ENCODE peak calls at places on chromosomes 2 and 18, in ten cellular contexts. G is D341Med, I is mesothelial cell of epicardium, Q is HFF-Myc, N is tibial artery, P is foreskin fibroblast, X is fibroblast of pulmonary artery, F is mesendoderm, L is NCI-H69, D is T1000. Z is an unnamed sample.

GRCh38 chr18:9671214-9671613 is 36.9 kb upstream of the RAB31 start:
- DNase-seq in F (no peak), D (no peak), L (no peak), P (no peak), I (no peak), Q (no peak), G (no peak), X (no peak), N (no peak), Z (no peak)

GRCh38 chr2:39118786-39119499 is 1.9 kb downstream of the SOS1 start:
- DNase-seq in X (peak), P (peak), L (peak), F (no peak), D (no peak), N (no peak), G (peak), Q (no peak), I (no peak), Z (no peak)

GRCh38 chr2:36287363-36288275 is 68.0 kb upstream of the CRIM1 start:
- DNase-seq in N (no peak), L (no peak), I (no peak), Q (no peak), D (no peak), X (peak), P (peak), F (no peak), G (no peak), Z (no peak)

GRCh38 chr18:39647627-39648502 is 2082.3 kb upstream of the CELF4 start:
- DNase-seq in G (peak), F (no peak), X (peak), D (no peak), N (no peak), I (no peak), L (peak), P (peak), Q (peak), Z (peak)

GRCh38 chr2:110101280-110101844 is 14.3 kb downstream of the MALL start:
- DNase-seq in L (peak), X (peak), I (peak), P (peak), F (peak), Q (peak), N (peak), G (no peak), D (peak), Z (peak)

GRCh38 chr2:213187386-213187785 is 36.0 kb upstream of the IKZF2 start:
- DNase-seq in P (peak), F (no peak), Q (no peak), L (no peak), I (no peak), D (no peak), X (no peak), N (no peak), G (no peak), Z (no peak)

GRCh38 chr18:76679877-76680276 is 142.5 kb upstream of the ZNF236 start:
- DNase-seq in D (no peak), P (no peak), I (no peak), G (no peak), Q (no peak), X (no peak), N (no peak), F (peak), L (peak), Z (no peak)

GRCh38 chr2:20593072-20594034 is 57.5 kb downstream of the HS1BP3 start:
- DNase-seq in X (peak), F (no peak), G (no peak), N (peak), I (no peak), Q (no peak), P (peak), L (no peak), D (no peak), Z (no peak)

GRCh38 chr2:10266133-10266620 is 36.5 kb upstream of the HPCAL1 start:
- DNase-seq in X (peak), P (peak), D (no peak), I (no peak), N (peak), Q (no peak), L (no peak), F (no peak), G (no peak), Z (no peak)

GRCh38 chr2:141692829-141693228 is 438.0 kb downstream of the LRP1B start:
- DNase-seq in L (no peak), Q (no peak), N (no peak), G (no peak), P (no peak), X (no peak), D (no peak), I (no peak), F (no peak), Z (no peak)

GRCh38 chr18:49788327-49788908 is 24.9 kb downstream of the ACAA2 start:
- DNase-seq in F (no peak), L (no peak), P (peak), D (no peak), X (peak), I (no peak), G (no peak), N (no peak), Q (no peak), Z (no peak)

GRCh38 chr2:203470371-203470770 is 64.7 kb downstream of the RAPH1 start:
- DNase-seq in Q (no peak), G (no peak), D (no peak), N (no peak), P (no peak), L (peak), I (no peak), F (no peak), X (peak), Z (no peak)

GRCh38 chr2:109372614-109373013 is 241.2 kb downstream of the SEPTIN10 start:
- DNase-seq in P (no peak), D (no peak), Q (no peak), F (no peak), I (peak), N (no peak), X (no peak), G (no peak), L (no peak), Z (no peak)

GRCh38 chr2:215752436-215752835 is 260.9 kb downstream of the MREG start:
- DNase-seq in F (no peak), N (no peak), X (no peak), P (no peak), G (no peak), L (no peak), D (no peak), Q (no peak), I (no peak), Z (no peak)

GRCh38 chr2:71101656-71102055 is 28.4 kb downstream of the MCEE start:
- DNase-seq in L (no peak), F (no peak), G (no peak), Q (peak), P (peak), X (peak), N (no peak), D (peak), I (no peak), Z (peak)

GRCh38 chr2:217868911-217869334 is 133.9 kb downstream of the TNS1 start:
- DNase-seq in D (no peak), X (peak), I (no peak), P (peak), F (no peak), Q (no peak), G (no peak), L (no peak), N (no peak), Z (peak)

GRCh38 chr2:241563031-241563507 is 4.5 kb downstream of the BOK start:
- DNase-seq in P (no peak), X (no peak), N (no peak), D (no peak), G (no peak), Q (no peak), F (no peak), I (no peak), L (no peak), Z (no peak)

GRCh38 chr18:50981381-50981780 is 13.5 kb downstream of the ELAC1 start:
- DNase-seq in G (no peak), L (no peak), D (no peak), N (no peak), I (no peak), P (no peak), Q (no peak), F (no peak), X (no peak), Z (no peak)

GRCh38 chr2:134289225-134289624 is 35.4 kb downstream of the MGAT5 start:
- DNase-seq in I (no peak), P (no peak), F (no peak), N (peak), G (no peak), X (no peak), L (no peak), Q (no peak), D (no peak), Z (no peak)

GRCh38 chr2:206158563-206159345 is 490 bp downstream of the NDUFS1 start:
- DNase-seq in L (peak), G (no peak), D (no peak), I (no peak), X (peak), Q (no peak), N (no peak), F (peak), P (peak), Z (peak)

GRCh38 chr2:10361220-10361588 is 58.5 kb downstream of the HPCAL1 start:
- DNase-seq in N (no peak), G (peak), P (no peak), L (no peak), X (peak), D (no peak), Q (no peak), I (no peak), F (no peak), Z (no peak)

GRCh38 chr18:34880882-34881852 is 160.0 kb upstream of the MAPRE2 start:
- DNase-seq in G (no peak), L (peak), I (no peak), N (no peak), D (no peak), X (peak), Q (no peak), P (peak), F (no peak), Z (no peak)

GRCh38 chr2:201580486-201580885 is 62.8 kb downstream of the TMEM237 start:
- DNase-seq in Q (peak), L (no peak), X (peak), I (no peak), N (no peak), G (no peak), F (no peak), P (peak), D (no peak), Z (peak)

GRCh38 chr2:230928701-230929380 is 3.8 kb upstream of the GPR55 start:
- DNase-seq in D (no peak), Q (no peak), F (no peak), G (no peak), P (no peak), N (no peak), L (no peak), I (no peak), X (no peak), Z (no peak)

GRCh38 chr2:52210161-52210560 is 1178.2 kb upstream of the NRXN1 start:
- DNase-seq in Q (no peak), X (no peak), F (no peak), D (no peak), G (no peak), I (no peak), N (no peak), P (no peak), L (no peak), Z (no peak)

GRCh38 chr2:127560929-127561275 is 25.4 kb downstream of the MYO7B start:
- DNase-seq in I (no peak), D (no peak), L (no peak), Q (no peak), N (no peak), G (no peak), F (no peak), P (peak), X (peak), Z (no peak)

GRCh38 chr18:44856157-44856556 is 175.5 kb downstream of the SETBP1 start:
- DNase-seq in I (no peak), X (peak), P (no peak), G (no peak), N (no peak), F (no peak), L (peak), Q (no peak), D (no peak), Z (no peak)

GRCh38 chr2:174682578-174683391 is 81.5 kb downstream of the CHRNA1 start:
- DNase-seq in D (peak), Q (no peak), X (peak), N (peak), G (peak), P (peak), I (peak), L (peak), F (peak), Z (peak)

GRCh38 chr2:128306931-128307460 is 11.7 kb downstream of the HS6ST1 start:
- DNase-seq in Q (no peak), N (peak), F (no peak), G (no peak), X (no peak), I (no peak), D (no peak), P (no peak), L (peak), Z (no peak)

GRCh38 chr18:23136326-23137092 is 1.2 kb downstream of the CABLES1 start:
- DNase-seq in N (peak), L (peak), D (no peak), Q (no peak), G (peak), X (peak), I (peak), F (peak), P (peak), Z (no peak)

GRCh38 chr2:19846030-19846429 is 55.8 kb downstream of the TTC32 start:
- DNase-seq in Q (no peak), G (no peak), I (no peak), P (no peak), L (peak), D (no peak), X (peak), N (no peak), F (no peak), Z (no peak)

GRCh38 chr2:61710711-61711110 is 143.1 kb downstream of the FAM161A start:
- DNase-seq in G (no peak), I (no peak), Q (no peak), D (no peak), P (no peak), X (no peak), F (no peak), L (no peak), N (no peak), Z (no peak)

GRCh38 chr18:37470986-37471385 is 94.6 kb downstream of the CELF4 start:
- DNase-seq in P (no peak), F (no peak), I (no peak), D (no peak), G (no peak), X (no peak), Q (no peak), L (no peak), N (no peak), Z (no peak)

GRCh38 chr2:187627153-187627552 is 72.9 kb upstream of the TFPI start:
- DNase-seq in I (no peak), G (no peak), F (no peak), Q (no peak), N (no peak), L (no peak), P (no peak), D (no peak), X (no peak), Z (no peak)

GRCh38 chr2:207160115-207160514 is 5.6 kb downstream of the KLF7 start:
- DNase-seq in I (no peak), X (peak), F (no peak), L (no peak), G (no peak), P (no peak), Q (no peak), D (no peak), N (no peak), Z (no peak)